ENCODE peak calls at places on chromosomes 2 and 18, in four cellular contexts. O, G, C and D are unnamed samples.

GRCh38 chr18:28960146-28960545 is 783.2 kb upstream of the CDH2 start:
- DNase-seq in O (no peak), G (no peak), C (no peak), D (no peak)

GRCh38 chr18:2970762-2971659 is 41.9 kb downstream of the LPIN2 start:
- DNase-seq in C (no peak), O (no peak), G (no peak), D (no peak)

GRCh38 chr2:29012211-29012681 is 31.1 kb downstream of the TOGARAM2 start:
- DNase-seq in G (no peak), O (no peak), C (no peak), D (no peak)

GRCh38 chr2:48356701-48357322 is 173.1 kb upstream of the STON1 start:
- DNase-seq in O (no peak), C (no peak), G (no peak), D (no peak)

GRCh38 chr2:174344716-174345472 is 10.1 kb downstream of the SP9 start:
- DNase-seq in G (peak), C (no peak), O (peak), D (no peak)

GRCh38 chr2:187684181-187684580 is 129.9 kb upstream of the TFPI start:
- DNase-seq in C (no peak), G (no peak), O (no peak), D (no peak)

GRCh38 chr18:1014496-1014895 is 109.8 kb downstream of the ADCYAP1 start:
- DNase-seq in G (no peak), C (no peak), O (no peak), D (no peak)

GRCh38 chr2:28445448-28446258 is 50.2 kb upstream of the PLB1 start:
- DNase-seq in O (no peak), G (no peak), C (no peak), D (no peak)

GRCh38 chr2:69242651-69243051 is 144.4 kb downstream of the GFPT1 start:
- DNase-seq in O (no peak), G (no peak), C (no peak), D (no peak)

GRCh38 chr18:35662293-35663062 is 80.9 kb downstream of the GALNT1 start:
- DNase-seq in G (no peak), C (peak), O (no peak), D (no peak)

GRCh38 chr2:238128061-238129040 is 10.1 kb upstream of the KLHL30 start:
- DNase-seq in O (no peak), G (peak), C (no peak), D (no peak)

GRCh38 chr2:222610746-222611145 is 45.1 kb downstream of the FARSB start:
- DNase-seq in G (no peak), O (no peak), C (no peak), D (no peak)

GRCh38 chr18:37253424-37254255 is 312.0 kb downstream of the CELF4 start:
- DNase-seq in C (no peak), O (no peak), G (peak), D (peak)

GRCh38 chr2:74003494-74004211 is 18.9 kb downstream of the TET3 start:
- DNase-seq in G (no peak), O (no peak), C (no peak), D (no peak)

GRCh38 chr2:118859157-118859770 is 11.8 kb upstream of the EN1 start:
- DNase-seq in C (no peak), O (no peak), G (peak), D (no peak)

GRCh38 chr2:168246483-168247340 is 683 bp downstream of the STK39 start:
- DNase-seq in G (peak), O (peak), C (no peak), D (peak)

GRCh38 chr2:218852911-218853667 is 6.5 kb upstream of the WNT6 start:
- DNase-seq in G (peak), C (no peak), O (peak), D (peak)

GRCh38 chr2:200005675-200006074 is 50.3 kb downstream of the MAIP1 start:
- DNase-seq in G (no peak), C (no peak), O (no peak), D (no peak)

GRCh38 chr18:65988371-65988770 is 237.6 kb downstream of the CDH7 start:
- DNase-seq in G (no peak), O (no peak), C (no peak), D (no peak)

GRCh38 chr2:237180987-237181386 is 95.3 kb downstream of the COPS8 start:
- DNase-seq in O (no peak), C (no peak), G (no peak), D (no peak)

GRCh38 chr2:72031346-72032115 is 116.1 kb downstream of the CYP26B1 start:
- DNase-seq in C (no peak), G (peak), O (no peak), D (no peak)

GRCh38 chr2:168801961-168802824 is at the start of gene NOSTRIN:
- DNase-seq in O (peak), C (no peak), G (no peak), D (no peak)

GRCh38 chr18:74604774-74605173 is 7.1 kb downstream of the ZNF407 start:
- DNase-seq in G (no peak), O (no peak), C (no peak), D (no peak)

GRCh38 chr2:223537669-223538601 is 64.2 kb downstream of the SCG2 start:
- DNase-seq in C (no peak), O (peak), G (no peak), D (no peak)

GRCh38 chr2:65411056-65411795 is 21.2 kb downstream of the SPRED2 start:
- DNase-seq in G (no peak), C (no peak), O (peak), D (no peak)

GRCh38 chr2:195486987-195487644 is 169.9 kb upstream of the SLC39A10 start:
- DNase-seq in C (no peak), G (no peak), O (no peak), D (no peak)

GRCh38 chr2:119430023-119430498 is 1.6 kb upstream of the TMEM37 start:
- DNase-seq in C (no peak), O (no peak), G (no peak), D (no peak)

GRCh38 chr2:67567866-67568265 is 170.7 kb downstream of the ETAA1 start:
- DNase-seq in O (no peak), G (no peak), C (no peak), D (no peak)

GRCh38 chr2:232838406-232838874 is 31.6 kb upstream of the SNORC start:
- DNase-seq in C (peak), O (peak), G (no peak), D (no peak)

GRCh38 chr2:200351815-200352214 is 45.3 kb downstream of the SPATS2L start:
- DNase-seq in O (no peak), G (no peak), C (no peak), D (no peak)

GRCh38 chr2:206004004-206004693 is 81.8 kb downstream of the INO80D start:
- DNase-seq in O (peak), G (peak), C (no peak), D (peak)

GRCh38 chr2:239194731-239195317 is 206.0 kb downstream of the HDAC4 start:
- DNase-seq in O (no peak), C (no peak), G (peak), D (no peak)

GRCh38 chr2:1501991-1502390 is 88.7 kb downstream of the TPO start:
- DNase-seq in C (no peak), O (no peak), G (no peak), D (no peak)

GRCh38 chr2:3435440-3435839 is 55.9 kb downstream of the TRAPPC12 start:
- DNase-seq in G (no peak), C (no peak), O (no peak), D (no peak)

GRCh38 chr2:164850235-164850634 is 8.6 kb upstream of the COBLL1 start:
- DNase-seq in C (no peak), G (no peak), O (no peak), D (no peak)

GRCh38 chr18:48049757-48050156 is 119.3 kb upstream of the SMAD2 start:
- DNase-seq in G (no peak), C (no peak), O (no peak), D (no peak)

GRCh38 chr2:134117651-134118050 is 136.2 kb upstream of the MGAT5 start:
- DNase-seq in G (no peak), C (no peak), O (peak), D (no peak)

GRCh38 chr2:46187112-46187618 is 110.0 kb upstream of the EPAS1 start:
- DNase-seq in C (peak), O (peak), G (no peak), D (no peak)

GRCh38 chr2:136183095-136183494 is 65.1 kb upstream of the CXCR4 start:
- DNase-seq in G (no peak), O (no peak), C (no peak), D (no peak)

GRCh38 chr2:30306522-30306921 is 75.2 kb downstream of the LBH start:
- DNase-seq in O (no peak), C (no peak), G (no peak), D (no peak)
- TF ChIP-seq SP1 in O (no peak), C (no peak), G (no peak), D (no peak)

GRCh38 chr2:219949053-219949452 is 321.6 kb downstream of the SLC4A3 start:
- DNase-seq in O (no peak), C (no peak), G (no peak), D (no peak)
- TF ChIP-seq SUZ12 in O (no peak), C (no peak), G (no peak), D (no peak)

GRCh38 chr2:61318553-61318952 is 152.3 kb downstream of the USP34 start:
- DNase-seq in C (no peak), O (no peak), G (no peak), D (no peak)
- TF ChIP-seq SP1 in C (no peak), O (no peak), G (no peak), D (no peak)

DNA sequence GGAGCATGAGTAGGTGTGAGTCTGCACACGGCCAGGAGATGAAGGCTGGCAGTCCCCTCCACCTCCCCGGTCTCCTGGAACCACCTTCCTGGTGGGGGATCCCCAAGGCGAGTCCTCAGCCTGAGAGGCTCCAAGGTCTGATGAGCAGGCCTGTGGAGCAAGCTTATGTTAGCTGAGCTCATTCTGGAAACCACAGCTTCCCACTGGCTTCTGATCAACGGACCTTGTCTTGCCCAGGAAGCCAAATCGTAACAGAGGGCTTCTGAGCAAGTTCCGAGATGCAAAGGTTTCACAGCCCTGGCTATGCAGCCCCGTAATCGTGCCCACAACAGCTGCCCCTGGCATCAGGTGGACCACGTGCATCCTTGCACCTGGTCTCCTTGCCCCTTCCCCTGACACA is 28.8 kb upstream of the GPR55 start:
- DNase-seq in C (no peak), G (no peak), O (no peak), D (no peak)
- TF ChIP-seq SUZ12 in C (no peak), G (no peak), O (no peak), D (no peak)

DNA sequence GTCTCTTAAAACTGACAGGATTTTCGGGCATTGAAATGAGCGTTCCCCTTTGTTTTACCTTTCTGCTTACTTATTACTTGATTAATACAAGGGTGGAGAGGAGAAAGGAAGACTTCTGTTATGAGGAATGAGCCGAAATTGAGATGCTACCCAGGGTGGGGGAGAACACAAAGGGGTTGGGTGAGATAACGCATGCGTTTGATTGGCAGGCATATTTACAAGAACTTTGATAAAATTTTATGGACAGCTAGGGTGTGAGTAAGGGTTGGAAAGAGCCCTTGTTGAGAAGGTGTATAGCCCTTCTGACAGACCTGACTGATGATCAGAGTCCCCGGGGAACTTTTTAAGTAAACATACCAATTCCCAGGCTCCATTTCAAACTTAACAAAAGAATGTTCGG is 1.8 kb downstream of the RNF138 start:
- DNase-seq in O (peak), C (no peak), G (no peak), D (peak)
- TF ChIP-seq SP1 in O (no peak), C (no peak), G (no peak), D (no peak)

GRCh38 chr2:107669335-107669734 is 157.4 kb upstream of the RGPD4 start:
- DNase-seq in G (no peak), C (no peak), O (no peak), D (no peak)
- TF ChIP-seq SUZ12 in G (no peak), C (no peak), O (no peak), D (no peak)

GRCh38 chr18:13403786-13404549 is 185.4 kb downstream of the LDLRAD4 start:
- DNase-seq in C (no peak), O (no peak), G (no peak), D (no peak)
- TF ChIP-seq SP1 in C (no peak), O (no peak), G (no peak), D (no peak)

GRCh38 chr18:58319719-58320118 is 275.7 kb downstream of the NEDD4L start:
- DNase-seq in O (no peak), C (no peak), G (no peak), D (no peak)

GRCh38 chr18:58321986-58322385 is 278.0 kb downstream of the NEDD4L start:
- DNase-seq in G (no peak), O (peak), C (no peak), D (peak)

GRCh38 chr18:58324824-58325520 is 280.9 kb downstream of the NEDD4L start:
- DNase-seq in O (no peak), C (no peak), G (no peak), D (no peak)

GRCh38 chr18:58320907-58321561 is 277.0 kb downstream of the NEDD4L start:
- DNase-seq in O (no peak), C (no peak), G (no peak), D (no peak)

GRCh38 chr18:58325521-58325908 is 281.5 kb downstream of the NEDD4L start:
- DNase-seq in C (no peak), O (no peak), G (no peak), D (no peak)
- TF ChIP-seq SUZ12 in C (no peak), O (no peak), G (no peak), D (no peak)

GRCh38 chr2:101328474-101329007 is 20.0 kb upstream of the RNF149 start:
- DNase-seq in C (peak), O (no peak), G (no peak), D (no peak)
- TF ChIP-seq SP1 in C (no peak), O (no peak), G (no peak), D (no peak)

GRCh38 chr2:63780483-63781155 is 61.1 kb upstream of the UGP2 start:
- DNase-seq in C (no peak), G (no peak), O (no peak), D (no peak)
- TF ChIP-seq SUZ12 in C (no peak), G (no peak), O (no peak), D (no peak)